ENCODE peak calls at places on chromosomes 12 and 14, in six cellular contexts. G, E, U, J, K and D are unnamed samples.

GRCh38 chr12:29534935-29535334 is 37.4 kb upstream of the OVCH1 start:
- DNase-seq in G (no peak), E (no peak), U (no peak), J (no peak), K (no peak), D (no peak)

GRCh38 chr12:111757361-111758119 is 9.2 kb upstream of the ALDH2 start:
- DNase-seq in G (no peak), E (peak), U (no peak), J (peak), K (peak), D (peak)

GRCh38 chr14:95311752-95312151 is 8.0 kb downstream of the CLMN start:
- DNase-seq in G (no peak), E (no peak), U (no peak), J (no peak), K (no peak), D (no peak)

GRCh38 chr12:817941-818600 is 65.7 kb downstream of the WNK1 start:
- DNase-seq in G (no peak), E (no peak), U (no peak), J (no peak), K (no peak), D (no peak)

GRCh38 chr14:50560929-50561280 is 960 bp downstream of the ATL1 start:
- DNase-seq in G (peak), E (peak), U (peak), J (peak), K (peak), D (peak)

GRCh38 chr12:40224439-40225291 is at the start of gene LRRK2:
- DNase-seq in G (peak), E (peak), U (peak), J (peak), K (peak), D (peak)

GRCh38 chr12:53505086-53505485 is 2.2 kb downstream of the NPFF start:
- DNase-seq in G (no peak), E (no peak), U (no peak), J (no peak), K (peak), D (peak)

GRCh38 chr12:8894378-8894777 is 19.9 kb upstream of the PHC1 start:
- DNase-seq in G (no peak), E (no peak), U (no peak), J (peak), K (no peak), D (no peak)

GRCh38 chr12:128830505-128830893 is 6.7 kb upstream of the SLC15A4 start:
- DNase-seq in G (no peak), E (no peak), U (no peak), J (no peak), K (no peak), D (no peak)

GRCh38 chr14:103727313-103728000 is 11.8 kb downstream of the ZFYVE21 start:
- DNase-seq in G (no peak), E (peak), U (no peak), J (no peak), K (peak), D (no peak)

GRCh38 chr12:89469361-89469760 is 55.2 kb downstream of the GALNT4 start:
- DNase-seq in G (no peak), E (no peak), U (no peak), J (no peak), K (no peak), D (no peak)

GRCh38 chr12:16352481-16352880 is 5.0 kb downstream of the MGST1 start:
- DNase-seq in G (no peak), E (no peak), U (no peak), J (no peak), K (no peak), D (no peak)

GRCh38 chr12:120584343-120585149 is 3.3 kb upstream of the POP5 start:
- DNase-seq in G (peak), E (peak), U (peak), J (no peak), K (peak), D (peak)

GRCh38 chr12:67388331-67389163 is 119.4 kb downstream of the CAND1 start:
- DNase-seq in G (no peak), E (no peak), U (no peak), J (no peak), K (no peak), D (no peak)

GRCh38 chr12:116662612-116663144 is 75.2 kb downstream of the SPRING1 start:
- DNase-seq in G (no peak), E (no peak), U (no peak), J (no peak), K (no peak), D (no peak)

GRCh38 chr12:39763894-39764176 is 144.2 kb upstream of the ABCD2 start:
- DNase-seq in G (no peak), E (no peak), U (no peak), J (no peak), K (no peak), D (no peak)

GRCh38 chr14:78997811-78998210 is 827.6 kb downstream of the NRXN3 start:
- DNase-seq in G (no peak), E (peak), U (no peak), J (no peak), K (no peak), D (peak)

GRCh38 chr12:47949441-47950341 is 13.7 kb upstream of the TMEM106C start:
- DNase-seq in G (peak), E (peak), U (peak), J (peak), K (peak), D (peak)

GRCh38 chr12:109951136-109951535 is 45.0 kb downstream of the GIT2 start:
- DNase-seq in G (no peak), E (no peak), U (no peak), J (no peak), K (no peak), D (no peak)

GRCh38 chr12:109165599-109165998 is 49.2 kb downstream of the ACACB start:
- DNase-seq in G (no peak), E (no peak), U (no peak), J (no peak), K (no peak), D (no peak)

GRCh38 chr14:31027847-31028246 is 1.7 kb upstream of the STRN3 start:
- DNase-seq in G (no peak), E (no peak), U (no peak), J (no peak), K (no peak), D (no peak)

GRCh38 chr12:46218509-46219095 is 50.2 kb downstream of the SLC38A1 start:
- DNase-seq in G (no peak), E (no peak), U (no peak), J (no peak), K (no peak), D (no peak)

GRCh38 chr14:37655418-37655817 is 60.0 kb downstream of the TTC6 start:
- DNase-seq in G (no peak), E (no peak), U (no peak), J (no peak), K (no peak), D (no peak)

GRCh38 chr12:112239020-112239419 is 113.7 kb downstream of the TRAFD1 start:
- DNase-seq in G (no peak), E (no peak), U (no peak), J (no peak), K (no peak), D (no peak)

GRCh38 chr12:48977290-48978281 is 536 bp upstream of the WNT1 start:
- DNase-seq in G (peak), E (no peak), U (peak), J (no peak), K (peak), D (peak)

GRCh38 chr12:20366776-20367409 is 1.4 kb upstream of the PDE3A start:
- DNase-seq in G (no peak), E (no peak), U (no peak), J (no peak), K (no peak), D (no peak)

GRCh38 chr12:71469235-71469873 is 29.8 kb downstream of the LGR5 start:
- DNase-seq in G (no peak), E (no peak), U (no peak), J (no peak), K (no peak), D (no peak)